ENCODE peak calls at places on chromosomes 2 and 18, in nine cellular contexts. G, V, H, X, D, B, E, P and O are unnamed samples.

GRCh38 chr2:72090271-72090720 is 57.4 kb downstream of the CYP26B1 start:
- DNase-seq in G (no peak), V (no peak), H (no peak), X (no peak), D (no peak), B (no peak), E (no peak), P (no peak), O (no peak)

GRCh38 chr2:45184606-45185005 is 175.4 kb upstream of the SIX2 start:
- DNase-seq in G (no peak), V (no peak), H (no peak), X (no peak), D (no peak), B (no peak), E (no peak), P (peak; percentile 81), O (no peak)

GRCh38 chr2:165268751-165269150 is 29.5 kb downstream of the SCN2A start:
- DNase-seq in G (no peak), V (no peak), H (no peak), X (no peak), D (no peak), B (no peak), E (no peak), P (no peak), O (no peak)

GRCh38 chr2:210955591-210955990 is 399.2 kb downstream of the CPS1 start:
- DNase-seq in G (peak; percentile 53), V (peak; percentile 1), H (no peak), X (no peak), D (no peak), B (no peak), E (no peak), P (no peak), O (peak; percentile 8)

GRCh38 chr18:24023185-24023814 is 8.7 kb downstream of the TTC39C start:
- DNase-seq in G (no peak), V (peak; percentile 10), H (peak; percentile 38), X (no peak), D (no peak), B (peak; percentile 54), E (no peak), P (no peak), O (no peak)

GRCh38 chr2:10794891-10795290 is 17.7 kb downstream of the PDIA6 start:
- DNase-seq in G (no peak), V (no peak), H (no peak), X (no peak), D (no peak), B (no peak), E (no peak), P (no peak), O (no peak)

GRCh38 chr2:98432145-98432544 is 12.5 kb upstream of the INPP4A start:
- DNase-seq in G (no peak), V (no peak), H (no peak), X (no peak), D (no peak), B (no peak), E (no peak), P (no peak), O (no peak)

GRCh38 chr2:63078852-63079606 is 28.4 kb downstream of the OTX1 start:
- DNase-seq in G (no peak), V (peak; percentile 52), H (peak; percentile 66), X (no peak), D (peak; percentile 38), B (no peak), E (no peak), P (peak; percentile 17), O (no peak)

GRCh38 chr2:7060156-7060555 is 142.9 kb downstream of the RNF144A start:
- DNase-seq in G (no peak), V (no peak), H (peak; percentile 30), X (no peak), D (no peak), B (no peak), E (no peak), P (no peak), O (no peak)

GRCh38 chr2:128638741-128639477 is 320.2 kb upstream of the HS6ST1 start:
- DNase-seq in G (no peak), V (no peak), H (no peak), X (no peak), D (no peak), B (no peak), E (no peak), P (peak; percentile 81), O (no peak)

GRCh38 chr2:37436324-37436723 is 91.9 kb downstream of the QPCT start:
- DNase-seq in G (no peak), V (no peak), H (no peak), X (no peak), D (no peak), B (no peak), E (no peak), P (peak; percentile 54), O (no peak)

GRCh38 chr2:233772583-233772982 is 5.5 kb upstream of the MROH2A start:
- DNase-seq in G (no peak), V (no peak), H (no peak), X (no peak), D (no peak), B (no peak), E (no peak), P (peak; percentile 4), O (no peak)